ENCODE peak calls at places on chromosomes 7 and 10, in six cellular contexts. X is esophagus squamous epithelium, E is Peyer's patch, W is body of pancreas, A is breast epithelium, T is IMR-90. U is an unnamed sample. For H3K4me1, the result is how much of the 10 kb centered on the place peaks cover.

GRCh38 chr7:141339603-141340002 is 211.6 kb upstream of the AGK start:
- DNase-seq in X (no peak), E (no peak), W (no peak), A (no peak), T (no peak), U (no peak)

GRCh38 chr7:111018447-111018846 is 72.5 kb upstream of the LRRN3 start:
- DNase-seq in X (no peak), E (no peak), W (no peak), A (no peak), T (no peak), U (no peak)

GRCh38 chr7:156509216-156509615 is 131.4 kb upstream of the RNF32 start:
- DNase-seq in X (no peak), E (no peak), W (no peak), A (no peak), T (no peak), U (no peak)

GRCh38 chr10:93600861-93601773 is at the start of gene RBP4:
- DNase-seq in X (no peak), E (no peak), W (peak), A (no peak), T (peak), U (peak)

GRCh38 chr10:114648368-114648767 is 9.7 kb downstream of the ABLIM1 start:
- DNase-seq in X (no peak), E (no peak), W (no peak), A (no peak), T (peak), U (no peak)

GRCh38 chr10:3213758-3214545 is 41.4 kb upstream of the PITRM1 start:
- DNase-seq in X (no peak), E (no peak), W (no peak), A (no peak), T (no peak), U (no peak)

GRCh38 chr10:120765241-120765803 is 85.8 kb upstream of the WDR11 start:
- DNase-seq in X (no peak), E (no peak), W (no peak), A (no peak), T (no peak), U (no peak)

GRCh38 chr10:117360016-117360415 is 15.2 kb downstream of the PDZD8 start:
- DNase-seq in X (no peak), E (no peak), W (no peak), A (no peak), T (peak), U (no peak)

GRCh38 chr7:48665361-48666135 is 258.8 kb upstream of the CDC14C start:
- DNase-seq in X (no peak), E (no peak), W (no peak), A (no peak), T (no peak), U (no peak)

GRCh38 chr7:50507898-50508470 is 57.2 kb downstream of the DDC start:
- DNase-seq in X (no peak), E (no peak), W (no peak), A (no peak), T (no peak), U (no peak)

GRCh38 chr10:107915277-107915634 is 750.8 kb upstream of the SORCS1 start:
- DNase-seq in X (no peak), E (no peak), W (peak), A (no peak), T (no peak), U (peak)

GRCh38 chr10:116490028-116490662 is 55.6 kb upstream of the PNLIP start:
- DNase-seq in X (no peak), E (no peak), W (no peak), A (no peak), T (peak), U (no peak)

GRCh38 chr10:96427291-96427690 is 68.5 kb upstream of the OPALIN start:
- DNase-seq in X (no peak), E (no peak), W (no peak), A (no peak), T (no peak), U (no peak)

GRCh38 chr10:96436035-96436434 is 77.2 kb upstream of the OPALIN start:
- DNase-seq in X (no peak), E (no peak), W (no peak), A (no peak), T (no peak), U (no peak)

GRCh38 chr10:96431211-96431970 is 72.6 kb upstream of the OPALIN start:
- DNase-seq in X (no peak), E (no peak), W (no peak), A (no peak), T (no peak), U (no peak)
- H3K4me3 ChIP-seq in X (no peak), E (no peak), W (no peak), A (no peak), T (no peak), U (no peak)

GRCh38 chr10:4352566-4352961 is 473.4 kb upstream of the AKR1E2 start:
- DNase-seq in X (no peak), E (no peak), W (peak), A (no peak), T (no peak), U (peak)

GRCh38 chr10:4353964-4354363 is 472.0 kb upstream of the AKR1E2 start:
- DNase-seq in X (no peak), E (no peak), W (no peak), A (no peak), T (peak), U (no peak)

GRCh38 chr10:4353059-4353655 is 472.9 kb upstream of the AKR1E2 start:
- DNase-seq in X (no peak), E (no peak), W (no peak), A (no peak), T (peak), U (no peak)

GRCh38 chr10:4354382-4354812 is 471.6 kb upstream of the AKR1E2 start:
- DNase-seq in X (no peak), E (no peak), W (no peak), A (no peak), T (peak), U (no peak)

GRCh38 chr10:4351723-4352565 is 474.1 kb upstream of the AKR1E2 start:
- DNase-seq in X (no peak), E (no peak), W (no peak), A (no peak), T (peak), U (no peak)
- H3K4me1 ChIP-seq in X (under half), E (under half), W (under half), A (under half), T (under half), U (under half)

GRCh38 chr7:148623586-148624282 is 33.2 kb downstream of the C7orf33 start:
- DNase-seq in X (no peak), E (no peak), W (no peak), A (no peak), T (peak), U (peak)

GRCh38 chr7:148621563-148621962 is 31.0 kb downstream of the C7orf33 start:
- DNase-seq in X (no peak), E (no peak), W (no peak), A (no peak), T (no peak), U (no peak)

GRCh38 chr7:148624735-148625134 is 34.2 kb downstream of the C7orf33 start:
- DNase-seq in X (no peak), E (no peak), W (no peak), A (no peak), T (no peak), U (no peak)

GRCh38 chr7:148620749-148621372 is 30.3 kb downstream of the C7orf33 start:
- DNase-seq in X (no peak), E (no peak), W (no peak), A (no peak), T (no peak), U (no peak)

GRCh38 chr7:148622887-148623585 is 32.5 kb downstream of the C7orf33 start:
- DNase-seq in X (no peak), E (no peak), W (peak), A (no peak), T (no peak), U (peak)
- TF ChIP-seq POLR2A in X (no peak), E (no peak), W (no peak), A (no peak), T (no peak), U (no peak)

DNA sequence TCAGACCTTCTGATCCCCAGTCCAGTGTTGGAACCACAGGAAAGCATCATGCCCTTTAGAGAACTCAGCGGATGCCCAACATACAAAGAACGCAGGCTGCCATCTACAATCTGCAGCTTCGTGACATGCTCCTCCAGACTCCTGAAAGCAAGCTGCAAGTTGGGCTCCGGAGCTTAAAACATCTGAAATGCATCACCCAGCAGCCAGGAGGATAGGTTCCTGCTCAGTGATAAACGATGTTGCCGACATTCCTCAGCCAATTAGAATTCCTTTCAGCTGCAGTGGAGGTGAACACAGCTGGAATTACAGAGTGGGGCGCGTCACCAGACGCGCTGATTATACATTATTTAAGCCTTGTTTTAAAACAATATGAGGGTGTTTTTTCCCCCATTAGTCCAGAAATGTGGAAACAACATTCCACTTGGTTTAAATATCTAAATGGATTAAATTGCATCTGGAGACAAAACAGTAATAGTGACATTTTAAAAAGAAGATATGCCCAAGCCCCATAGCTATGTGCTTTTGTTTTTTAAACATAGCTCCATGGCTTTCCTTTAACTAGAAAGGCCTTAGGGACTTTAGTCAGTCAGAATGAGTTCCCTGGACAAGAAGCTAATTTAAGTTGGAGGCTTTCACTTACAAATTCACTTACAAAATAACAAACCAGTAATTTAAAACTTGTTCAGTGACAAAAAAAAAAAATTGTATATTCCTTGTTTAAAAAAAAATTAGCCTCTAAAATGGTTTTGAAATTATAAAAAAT is 6.3 kb downstream of the SMURF1 start:
- DNase-seq in X (no peak), E (no peak), W (no peak), A (no peak), T (peak), U (no peak)
- H3K4me3 ChIP-seq in X (peak), E (no peak), W (no peak), A (peak), T (peak), U (no peak)

DNA sequence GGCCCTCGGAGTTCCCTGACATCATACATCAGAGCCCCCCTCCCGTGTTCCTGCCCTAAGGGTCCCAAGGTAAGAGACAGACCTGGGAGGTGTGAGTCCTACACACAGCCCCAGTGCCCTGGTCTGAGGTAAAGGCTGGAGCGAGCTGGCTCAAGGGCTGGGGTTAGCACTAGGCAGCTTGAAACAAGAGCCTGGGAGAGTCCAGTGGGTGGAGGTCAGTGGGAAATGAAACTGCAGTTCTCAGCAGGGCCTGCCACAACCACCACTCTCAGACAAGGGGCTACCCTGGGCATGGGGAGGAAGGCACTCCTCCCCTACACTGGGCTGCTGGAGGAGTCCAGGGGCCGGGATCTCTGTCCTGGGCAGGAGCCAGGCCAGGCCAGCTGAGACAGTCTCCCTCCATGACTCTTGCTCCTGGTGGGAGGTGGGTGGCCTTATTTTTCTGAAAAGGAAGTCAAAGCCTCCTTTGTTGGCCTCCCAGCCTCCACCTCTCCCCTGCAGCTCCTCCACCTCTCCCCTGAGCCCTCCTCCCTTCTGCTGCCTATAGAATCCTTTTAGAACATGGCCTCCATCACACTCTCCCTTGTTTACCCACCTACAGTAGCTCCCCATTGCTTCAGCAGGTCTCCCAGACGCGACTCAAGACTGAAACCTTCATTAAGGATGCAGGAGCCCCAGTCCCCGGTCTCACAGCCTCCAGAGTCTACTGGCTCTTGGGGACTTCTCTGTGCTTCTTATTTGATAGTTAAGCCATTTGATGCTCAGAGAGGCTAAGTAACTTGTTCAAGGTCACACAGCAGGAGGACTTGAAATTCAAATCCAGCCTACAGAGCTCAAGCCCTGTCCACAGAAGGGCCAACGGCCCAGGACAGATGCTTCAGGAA is 21.5 kb upstream of the ZMIZ1 start:
- DNase-seq in X (no peak), E (peak), W (peak), A (peak), T (no peak), U (no peak)
- H3K4me1 ChIP-seq in X (under half), E (under half), W (under half), A (under half), T (under half), U (under half)

GRCh38 chr7:98250789-98251188 is 1.2 kb downstream of the TECPR1 start:
- DNase-seq in X (no peak), E (no peak), W (peak), A (no peak), T (no peak), U (no peak)

GRCh38 chr7:98254516-98254915 is 2.5 kb upstream of the TECPR1 start:
- DNase-seq in X (no peak), E (no peak), W (no peak), A (no peak), T (peak), U (no peak)

GRCh38 chr7:98252655-98253054 is 623 bp upstream of the TECPR1 start:
- DNase-seq in X (no peak), E (no peak), W (no peak), A (no peak), T (peak), U (no peak)

GRCh38 chr7:98251251-98251843 is 685 bp downstream of the TECPR1 start:
- DNase-seq in X (no peak), E (peak), W (no peak), A (no peak), T (no peak), U (no peak)

DNA sequence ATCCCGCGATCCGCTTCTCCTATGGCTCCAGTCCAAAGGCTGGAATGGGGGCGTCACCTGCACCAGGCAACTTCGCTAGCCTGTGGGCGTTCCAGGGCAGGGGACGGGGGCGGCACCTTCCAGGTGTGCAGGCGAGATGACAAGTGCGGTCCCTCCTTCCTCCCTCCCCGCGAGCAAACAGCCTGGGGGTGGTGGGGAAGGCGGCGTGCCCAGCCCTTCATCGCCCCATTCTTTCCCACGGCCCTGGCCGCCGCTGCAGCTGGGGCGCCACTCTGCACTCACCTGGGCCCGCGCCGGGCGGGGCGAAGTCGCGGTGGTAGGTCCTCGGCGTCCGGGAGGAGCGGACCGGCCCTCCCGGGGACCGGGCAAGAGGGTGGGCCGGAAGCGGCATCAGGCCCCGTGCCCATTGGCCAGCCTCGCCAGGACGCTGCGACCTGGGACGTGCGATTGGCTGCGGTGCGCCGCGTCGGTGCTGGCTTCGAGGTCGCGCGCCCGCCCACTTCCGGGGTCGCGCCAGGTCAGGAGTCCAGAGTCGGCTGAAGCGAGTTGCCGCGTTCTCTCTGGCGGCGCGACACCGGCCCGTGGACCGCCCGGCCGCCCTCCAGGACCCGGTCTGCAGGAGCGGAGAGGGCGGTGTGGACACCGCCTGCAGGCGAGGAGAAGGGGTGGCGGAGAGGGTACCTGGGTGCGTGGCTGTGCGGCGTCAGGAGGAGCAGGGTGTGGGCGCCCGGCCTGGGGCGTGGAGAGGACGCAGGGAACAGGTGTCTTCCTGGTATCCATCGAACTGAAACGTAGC is at the start of gene TECPR1:
- DNase-seq in X (peak), E (peak), W (peak), A (peak), T (peak), U (peak)
- TF ChIP-seq POLR2A in X (peak), E (peak), W (peak), A (no peak), T (no peak), U (no peak)

DNA sequence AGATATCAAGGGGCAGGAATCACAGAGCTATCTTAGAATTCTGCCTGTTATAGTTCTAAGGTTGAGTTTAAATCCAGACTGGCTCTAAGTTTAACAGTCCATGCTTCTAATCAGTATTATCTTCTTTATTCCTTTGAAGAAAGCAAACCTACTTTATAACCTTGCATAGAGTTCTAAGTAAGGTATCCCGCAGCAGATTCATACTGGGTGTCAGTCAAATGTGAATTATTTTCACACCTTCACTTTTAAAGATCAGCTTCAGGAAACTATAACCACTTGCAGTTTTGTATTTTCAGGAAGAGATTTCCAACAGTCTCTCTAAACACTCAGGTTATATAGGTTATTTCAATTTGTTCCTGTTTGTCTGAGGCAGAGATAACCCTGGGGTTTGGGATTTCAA is 21.2 kb downstream of the STAMBPL1 start:
- DNase-seq in X (no peak), E (no peak), W (no peak), A (no peak), T (no peak), U (no peak)
- H3K4me3 ChIP-seq in X (no peak), E (no peak), W (no peak), A (no peak), T (no peak), U (no peak)

GRCh38 chr10:32347363-32347735 is 391 bp upstream of the EPC1 start:
- DNase-seq in X (no peak), E (no peak), W (no peak), A (no peak), T (no peak), U (no peak)

GRCh38 chr10:32346551-32347362 is at the start of gene EPC1:
- DNase-seq in X (peak), E (peak), W (peak), A (peak), T (peak), U (peak)

GRCh38 chr10:32349199-32349585 is 2.2 kb upstream of the EPC1 start:
- DNase-seq in X (no peak), E (no peak), W (no peak), A (no peak), T (no peak), U (no peak)

GRCh38 chr10:32348297-32349198 is 1.6 kb upstream of the EPC1 start:
- DNase-seq in X (no peak), E (no peak), W (no peak), A (no peak), T (no peak), U (peak)

GRCh38 chr10:32346134-32346550 is 816 bp downstream of the EPC1 start:
- DNase-seq in X (peak), E (peak), W (peak), A (peak), T (peak), U (peak)
- H3K4me1 ChIP-seq in X (under half), E (under half), W (under half), A (under half), T (under half), U (under half)

GRCh38 chr10:43648392-43649148 is at the start of gene ZNF32:
- DNase-seq in X (peak), E (peak), W (peak), A (peak), T (peak), U (peak)
- TF ChIP-seq POLR2A in X (peak), E (peak), W (peak), A (no peak), T (no peak), U (no peak)